ENCODE peak calls at places on chromosome 1, in seven cellular contexts. One of them, this sample, is unnamed.
A peak's percentile ranks its signal among the peaks of the same experiment; 100 is the strongest.

GRCh38 chr1:179788259-179788658 is 45.2 kb downstream of the FAM163A start:
- DNase-seq in NCI-H524: no peak
- DNase-seq in activated CD4-positive, alpha-beta T cell treated with anti-CD3 and anti-CD28 coated beads for 24 hours: no peak
- DNase-seq in stimulated activated CD8-positive, alpha-beta memory T cell treated with anti-CD3 and anti-CD28 coated beads, Interleukin-2, amount 100 ng/mL, for 1 hour: no peak
- DNase-seq in ovary: no peak
- DNase-seq in psoas muscle: no peak
- DNase-seq in lung microvascular endothelial cell: no peak
- DNase-seq in this sample: no peak

GRCh38 chr1:5345556-5345955 is 646.7 kb downstream of the NPHP4 start:
- DNase-seq in psoas muscle: no peak
- DNase-seq in lung microvascular endothelial cell: no peak
- DNase-seq in activated CD4-positive, alpha-beta T cell treated with anti-CD3 and anti-CD28 coated beads for 24 hours: no peak
- DNase-seq in stimulated activated CD8-positive, alpha-beta memory T cell treated with anti-CD3 and anti-CD28 coated beads, Interleukin-2, amount 100 ng/mL, for 1 hour: no peak
- DNase-seq in ovary: no peak
- DNase-seq in NCI-H524: no peak
- DNase-seq in this sample: no peak

GRCh38 chr1:246753670-246754535 is 29.7 kb downstream of the SCCPDH start:
- DNase-seq in lung microvascular endothelial cell: peak; percentile 74
- DNase-seq in ovary: peak; percentile 52
- DNase-seq in activated CD4-positive, alpha-beta T cell treated with anti-CD3 and anti-CD28 coated beads for 24 hours: peak; percentile 38
- DNase-seq in psoas muscle: peak; percentile 67
- DNase-seq in NCI-H524: peak; percentile 21
- DNase-seq in stimulated activated CD8-positive, alpha-beta memory T cell treated with anti-CD3 and anti-CD28 coated beads, Interleukin-2, amount 100 ng/mL, for 1 hour: peak; percentile 15
- DNase-seq in this sample: peak; percentile 23

GRCh38 chr1:31785020-31785946 is 21.1 kb upstream of the ADGRB2 start:
- DNase-seq in NCI-H524: peak; percentile 78
- DNase-seq in lung microvascular endothelial cell: no peak
- DNase-seq in stimulated activated CD8-positive, alpha-beta memory T cell treated with anti-CD3 and anti-CD28 coated beads, Interleukin-2, amount 100 ng/mL, for 1 hour: no peak
- DNase-seq in psoas muscle: peak; percentile 52
- DNase-seq in activated CD4-positive, alpha-beta T cell treated with anti-CD3 and anti-CD28 coated beads for 24 hours: no peak
- DNase-seq in ovary: peak; percentile 22
- DNase-seq in this sample: no peak

GRCh38 chr1:183905497-183905896 is 100.6 kb downstream of the RGL1 start:
- DNase-seq in lung microvascular endothelial cell: no peak
- DNase-seq in NCI-H524: no peak
- DNase-seq in activated CD4-positive, alpha-beta T cell treated with anti-CD3 and anti-CD28 coated beads for 24 hours: no peak
- DNase-seq in psoas muscle: no peak
- DNase-seq in stimulated activated CD8-positive, alpha-beta memory T cell treated with anti-CD3 and anti-CD28 coated beads, Interleukin-2, amount 100 ng/mL, for 1 hour: no peak
- DNase-seq in ovary: no peak
- DNase-seq in this sample: no peak

GRCh38 chr1:111209622-111210021 is 9.2 kb upstream of the DENND2D start:
- DNase-seq in lung microvascular endothelial cell: no peak
- DNase-seq in ovary: no peak
- DNase-seq in activated CD4-positive, alpha-beta T cell treated with anti-CD3 and anti-CD28 coated beads for 24 hours: no peak
- DNase-seq in psoas muscle: no peak
- DNase-seq in stimulated activated CD8-positive, alpha-beta memory T cell treated with anti-CD3 and anti-CD28 coated beads, Interleukin-2, amount 100 ng/mL, for 1 hour: no peak
- DNase-seq in NCI-H524: no peak
- DNase-seq in this sample: no peak

GRCh38 chr1:225617479-225617878 is 35.4 kb downstream of the ENAH start:
- DNase-seq in ovary: no peak
- DNase-seq in psoas muscle: no peak
- DNase-seq in stimulated activated CD8-positive, alpha-beta memory T cell treated with anti-CD3 and anti-CD28 coated beads, Interleukin-2, amount 100 ng/mL, for 1 hour: no peak
- DNase-seq in lung microvascular endothelial cell: no peak
- DNase-seq in NCI-H524: no peak
- DNase-seq in activated CD4-positive, alpha-beta T cell treated with anti-CD3 and anti-CD28 coated beads for 24 hours: no peak
- DNase-seq in this sample: no peak

GRCh38 chr1:32012709-32013385 is 821 bp upstream of the KHDRBS1 start:
- DNase-seq in ovary: no peak
- DNase-seq in stimulated activated CD8-positive, alpha-beta memory T cell treated with anti-CD3 and anti-CD28 coated beads, Interleukin-2, amount 100 ng/mL, for 1 hour: no peak
- DNase-seq in lung microvascular endothelial cell: peak; percentile 11
- DNase-seq in psoas muscle: no peak
- DNase-seq in activated CD4-positive, alpha-beta T cell treated with anti-CD3 and anti-CD28 coated beads for 24 hours: no peak
- DNase-seq in NCI-H524: no peak
- DNase-seq in this sample: no peak

GRCh38 chr1:20375563-20375962 is 84.9 kb downstream of the VWA5B1 start:
- DNase-seq in psoas muscle: no peak
- DNase-seq in stimulated activated CD8-positive, alpha-beta memory T cell treated with anti-CD3 and anti-CD28 coated beads, Interleukin-2, amount 100 ng/mL, for 1 hour: no peak
- DNase-seq in lung microvascular endothelial cell: no peak
- DNase-seq in ovary: no peak
- DNase-seq in activated CD4-positive, alpha-beta T cell treated with anti-CD3 and anti-CD28 coated beads for 24 hours: no peak
- DNase-seq in NCI-H524: no peak
- DNase-seq in this sample: no peak

GRCh38 chr1:31984419-31985347 is 29.0 kb upstream of the KHDRBS1 start:
- DNase-seq in stimulated activated CD8-positive, alpha-beta memory T cell treated with anti-CD3 and anti-CD28 coated beads, Interleukin-2, amount 100 ng/mL, for 1 hour: peak; percentile 27
- DNase-seq in NCI-H524: no peak
- DNase-seq in lung microvascular endothelial cell: peak; percentile 29
- DNase-seq in ovary: no peak
- DNase-seq in psoas muscle: no peak
- DNase-seq in activated CD4-positive, alpha-beta T cell treated with anti-CD3 and anti-CD28 coated beads for 24 hours: no peak
- DNase-seq in this sample: no peak

GRCh38 chr1:67227196-67227595 is 60.9 kb downstream of the IL23R start:
- DNase-seq in activated CD4-positive, alpha-beta T cell treated with anti-CD3 and anti-CD28 coated beads for 24 hours: no peak
- DNase-seq in psoas muscle: no peak
- DNase-seq in ovary: no peak
- DNase-seq in stimulated activated CD8-positive, alpha-beta memory T cell treated with anti-CD3 and anti-CD28 coated beads, Interleukin-2, amount 100 ng/mL, for 1 hour: no peak
- DNase-seq in lung microvascular endothelial cell: no peak
- DNase-seq in NCI-H524: no peak
- DNase-seq in this sample: no peak

GRCh38 chr1:42453386-42453785 is 2.4 kb downstream of the ZMYND12 start:
- DNase-seq in ovary: no peak
- DNase-seq in psoas muscle: no peak
- DNase-seq in stimulated activated CD8-positive, alpha-beta memory T cell treated with anti-CD3 and anti-CD28 coated beads, Interleukin-2, amount 100 ng/mL, for 1 hour: no peak
- DNase-seq in NCI-H524: no peak
- DNase-seq in lung microvascular endothelial cell: no peak
- DNase-seq in activated CD4-positive, alpha-beta T cell treated with anti-CD3 and anti-CD28 coated beads for 24 hours: no peak
- DNase-seq in this sample: no peak

GRCh38 chr1:3753656-3754454 is 1.6 kb downstream of the CCDC27 start:
- DNase-seq in ovary: no peak
- DNase-seq in stimulated activated CD8-positive, alpha-beta memory T cell treated with anti-CD3 and anti-CD28 coated beads, Interleukin-2, amount 100 ng/mL, for 1 hour: no peak
- DNase-seq in lung microvascular endothelial cell: no peak
- DNase-seq in psoas muscle: peak; percentile 24
- DNase-seq in NCI-H524: no peak
- DNase-seq in activated CD4-positive, alpha-beta T cell treated with anti-CD3 and anti-CD28 coated beads for 24 hours: no peak
- DNase-seq in this sample: no peak

This sample was measured in glomerular endothelial cell.